ENCODE peak calls at places on chromosomes 11 and 22, in six cellular contexts. M is neural progenitor cell, X is GM20000, U is AG09309, N is NCI-H1694, Z is SJSA1. Y is an unnamed sample.

GRCh38 chr11:130313383-130314183 is 1.1 kb downstream of the ZBTB44 start:
- DNase-seq in U (no peak), X (no peak), N (no peak), M (no peak), Z (no peak), Y (no peak)

GRCh38 chr11:71843858-71844257 is 10.9 kb downstream of the DEFB108B start:
- DNase-seq in Z (no peak), X (no peak), N (no peak), M (no peak), U (no peak), Y (no peak)

GRCh38 chr11:59770324-59770723 is 15.1 kb downstream of the STX3 start:
- DNase-seq in X (no peak), U (no peak), M (no peak), Z (no peak), N (no peak), Y (no peak)

GRCh38 chr11:112590778-112591177 is 330.1 kb upstream of the PLET1 start:
- DNase-seq in N (no peak), U (peak), X (no peak), M (no peak), Z (no peak), Y (peak)

GRCh38 chr11:33475999-33476398 is 218.8 kb downstream of the HIPK3 start:
- DNase-seq in Z (no peak), U (no peak), M (no peak), X (no peak), N (no peak), Y (no peak)

GRCh38 chr11:119594639-119595249 is 134.3 kb downstream of the NECTIN1 start:
- DNase-seq in X (no peak), U (no peak), N (no peak), Z (peak), M (no peak), Y (peak)

GRCh38 chr11:86740628-86741488 is 59.5 kb upstream of the PRSS23 start:
- DNase-seq in N (no peak), X (no peak), U (peak), M (peak), Z (peak), Y (peak)

GRCh38 chr22:49801391-49802060 is 26.1 kb downstream of the BRD1 start:
- DNase-seq in N (no peak), M (no peak), X (no peak), Z (no peak), U (no peak), Y (no peak)

GRCh38 chr11:8000390-8000789 is 13.3 kb downstream of the EIF3F start:
- DNase-seq in N (no peak), M (no peak), U (no peak), Z (no peak), X (no peak), Y (no peak)

GRCh38 chr11:109961261-109961660 is 131.9 kb upstream of the ZC3H12C start:
- DNase-seq in U (no peak), X (no peak), N (no peak), M (no peak), Z (no peak), Y (no peak)

GRCh38 chr22:32676196-32676595 is 125.3 kb upstream of the TIMP3 start:
- DNase-seq in N (no peak), X (no peak), M (no peak), U (no peak), Z (no peak), Y (no peak)

GRCh38 chr11:47154738-47155570 is 21.7 kb downstream of the ARFGAP2 start:
- DNase-seq in N (no peak), Z (no peak), M (no peak), X (no peak), U (no peak), Y (no peak)

GRCh38 chr11:90288207-90288821 is 65.5 kb upstream of the CHORDC1 start:
- DNase-seq in N (no peak), Z (no peak), M (peak), X (peak), U (no peak), Y (no peak)

GRCh38 chr11:3904228-3904627 is 48.8 kb downstream of the STIM1 start:
- DNase-seq in N (no peak), U (no peak), X (no peak), Z (no peak), M (no peak), Y (no peak)

GRCh38 chr11:15720460-15720859 is 605.7 kb downstream of the INSC start:
- DNase-seq in Z (no peak), M (no peak), X (no peak), U (no peak), N (peak), Y (no peak)

GRCh38 chr11:72233773-72234513 is 9.4 kb downstream of the INPPL1 start:
- DNase-seq in M (no peak), X (peak), N (no peak), U (no peak), Z (peak), Y (no peak)

GRCh38 chr11:77278595-77279506 is 22.6 kb downstream of the GDPD4 start:
- DNase-seq in X (no peak), Z (no peak), U (no peak), M (no peak), N (no peak), Y (no peak)

GRCh38 chr22:43923191-43923590 is 414 bp upstream of the PNPLA3 start:
- DNase-seq in N (no peak), X (peak), U (no peak), M (no peak), Z (no peak), Y (no peak)

GRCh38 chr22:50308597-50308935 is 1.1 kb upstream of the PLXNB2 start:
- DNase-seq in M (peak), U (no peak), X (no peak), N (no peak), Z (no peak), Y (peak)

GRCh38 chr11:121630041-121630440 is 177.3 kb upstream of the SORL1-AS1 start:
- DNase-seq in U (peak), M (no peak), Z (no peak), X (no peak), N (no peak), Y (no peak)

GRCh38 chr11:73154178-73154577 is 12.1 kb upstream of the FCHSD2 start:
- DNase-seq in Z (no peak), N (no peak), M (no peak), U (no peak), X (peak), Y (no peak)

GRCh38 chr11:49208006-49208721 is at the start of gene FOLH1:
- DNase-seq in Z (no peak), X (peak), U (no peak), N (no peak), M (no peak), Y (no peak)

GRCh38 chr11:109547356-109548027 is 125.5 kb downstream of the C11orf87 start:
- DNase-seq in Z (no peak), M (no peak), U (peak), X (no peak), N (no peak), Y (peak)

GRCh38 chr11:90343670-90344069 is 120.8 kb upstream of the CHORDC1 start:
- DNase-seq in Z (no peak), X (no peak), N (no peak), M (no peak), U (no peak), Y (no peak)

GRCh38 chr11:99739464-99740089 is 718.8 kb downstream of the CNTN5 start:
- DNase-seq in Z (no peak), X (peak), U (no peak), N (peak), M (peak), Y (no peak)

GRCh38 chr11:100151944-100152343 is 535.1 kb upstream of the ARHGAP42 start:
- DNase-seq in N (no peak), X (no peak), U (no peak), Z (peak), M (no peak), Y (no peak)

GRCh38 chr11:70233511-70233919 is 30.4 kb downstream of the FADD start:
- DNase-seq in U (peak), N (no peak), M (no peak), X (no peak), Z (peak), Y (peak)